ENCODE peak calls at places on chromosome 22, in seven cellular contexts. One of them, this sample, is unnamed.

GRCh38 chr22:29093980-29094379 is 21.1 kb downstream of the KREMEN1 start:
- DNase-seq in SK-N-SH: no peak
- DNase-seq in K562: no peak
- DNase-seq in tibial artery: no peak
- DNase-seq in uterus: peak; percentile 20
- DNase-seq in ovary: no peak
- DNase-seq in cardiac muscle cell: peak; percentile 79
- DNase-seq in this sample: no peak

GRCh38 chr22:42150727-42151590 is 20.3 kb upstream of the CYP2D6 start:
- DNase-seq in ovary: no peak
- DNase-seq in K562: no peak
- DNase-seq in SK-N-SH: no peak
- DNase-seq in tibial artery: no peak
- DNase-seq in cardiac muscle cell: no peak
- DNase-seq in uterus: no peak
- DNase-seq in this sample: no peak

GRCh38 chr22:25536578-25536977 is 27.9 kb upstream of the GRK3 start:
- DNase-seq in K562: no peak
- DNase-seq in cardiac muscle cell: peak; percentile 13
- DNase-seq in uterus: no peak
- DNase-seq in SK-N-SH: no peak
- DNase-seq in tibial artery: no peak
- DNase-seq in ovary: no peak
- DNase-seq in this sample: no peak

GRCh38 chr22:42994917-42995562 is 19.9 kb downstream of the PACSIN2 start:
- DNase-seq in uterus: peak; percentile 46
- DNase-seq in tibial artery: peak; percentile 74
- DNase-seq in ovary: no peak
- DNase-seq in K562: no peak
- DNase-seq in cardiac muscle cell: peak; percentile 96
- DNase-seq in SK-N-SH: no peak
- DNase-seq in this sample: peak; percentile 87

GRCh38 chr22:41523464-41524221 is 20.6 kb downstream of the POLR3H start:
- DNase-seq in SK-N-SH: peak; percentile 26
- DNase-seq in K562: peak; percentile 90
- DNase-seq in cardiac muscle cell: peak; percentile 37
- DNase-seq in ovary: peak; percentile 59
- DNase-seq in tibial artery: peak; percentile 45
- DNase-seq in uterus: peak; percentile 40
- DNase-seq in this sample: no peak

GRCh38 chr22:24435861-24436351 is 8.5 kb downstream of the ADORA2A start:
- DNase-seq in uterus: no peak
- DNase-seq in ovary: no peak
- DNase-seq in cardiac muscle cell: no peak
- DNase-seq in SK-N-SH: peak; percentile 13
- DNase-seq in tibial artery: no peak
- DNase-seq in K562: no peak
- DNase-seq in this sample: no peak

GRCh38 chr22:46159777-46160176 is 9.5 kb downstream of the PPARA start:
- DNase-seq in tibial artery: no peak
- DNase-seq in K562: no peak
- DNase-seq in SK-N-SH: no peak
- DNase-seq in uterus: no peak
- DNase-seq in ovary: no peak
- DNase-seq in cardiac muscle cell: no peak
- DNase-seq in this sample: no peak

GRCh38 chr22:22042599-22043295 is 60.2 kb upstream of the TOP3B start:
- DNase-seq in SK-N-SH: no peak
- DNase-seq in tibial artery: no peak
- DNase-seq in cardiac muscle cell: no peak
- DNase-seq in uterus: no peak
- DNase-seq in K562: no peak
- DNase-seq in ovary: no peak
- DNase-seq in this sample: no peak

DNA sequence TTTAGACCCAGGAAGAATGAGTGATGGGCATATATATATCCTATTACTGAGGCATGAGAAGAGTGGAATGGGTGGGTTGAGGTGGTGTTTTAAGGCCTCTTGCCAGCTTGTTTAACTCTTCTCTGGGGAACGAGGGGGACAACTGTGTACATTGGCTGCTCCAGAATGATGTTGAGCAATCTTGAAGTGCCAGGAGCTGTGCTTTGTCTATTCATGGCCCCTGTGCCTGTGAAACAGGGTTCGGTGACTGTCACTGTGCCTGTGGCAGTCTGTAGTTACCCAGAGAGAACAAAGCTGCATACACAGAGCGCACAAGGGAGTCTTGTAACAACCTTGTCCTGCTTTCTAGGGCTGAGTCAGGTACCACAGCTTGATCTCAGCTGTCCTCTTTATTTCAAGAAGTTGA is 11.7 kb downstream of the LIMK2 start:
- DNase-seq in tibial artery: no peak
- DNase-seq in SK-N-SH: no peak
- DNase-seq in cardiac muscle cell: no peak
- DNase-seq in K562: no peak
- DNase-seq in uterus: no peak
- DNase-seq in ovary: no peak
- DNase-seq in this sample: no peak
- H3K4me1 ChIP-seq in tibial artery: no peaks in the 10 kb centered on the region
- H3K4me1 ChIP-seq in SK-N-SH: peaks cover 5% of the 10 kb centered on the region
- H3K4me1 ChIP-seq in cardiac muscle cell: no peaks in the 10 kb centered on the region
- H3K4me1 ChIP-seq in K562: peaks cover 23% of the 10 kb centered on the region
- H3K4me1 ChIP-seq in uterus: no peaks in the 10 kb centered on the region
- H3K4me1 ChIP-seq in ovary: peaks cover 8% of the 10 kb centered on the region
- H3K4me1 ChIP-seq in this sample: no peaks in the 10 kb centered on the region

GRCh38 chr22:50044485-50045143 is 13.5 kb downstream of the TTLL8 start:
- DNase-seq in cardiac muscle cell: no peak
- DNase-seq in ovary: no peak
- DNase-seq in K562: no peak
- DNase-seq in tibial artery: no peak
- DNase-seq in SK-N-SH: peak; percentile 20
- DNase-seq in uterus: no peak
- DNase-seq in this sample: no peak
- TF ChIP-seq CTCF in cardiac muscle cell: no peak
- TF ChIP-seq CTCF in ovary: no peak
- TF ChIP-seq CTCF in K562: no peak
- TF ChIP-seq CTCF in tibial artery: no peak
- TF ChIP-seq CTCF in SK-N-SH: no peak
- TF ChIP-seq CTCF in uterus: no peak
- TF ChIP-seq CTCF in this sample: no peak

DNA sequence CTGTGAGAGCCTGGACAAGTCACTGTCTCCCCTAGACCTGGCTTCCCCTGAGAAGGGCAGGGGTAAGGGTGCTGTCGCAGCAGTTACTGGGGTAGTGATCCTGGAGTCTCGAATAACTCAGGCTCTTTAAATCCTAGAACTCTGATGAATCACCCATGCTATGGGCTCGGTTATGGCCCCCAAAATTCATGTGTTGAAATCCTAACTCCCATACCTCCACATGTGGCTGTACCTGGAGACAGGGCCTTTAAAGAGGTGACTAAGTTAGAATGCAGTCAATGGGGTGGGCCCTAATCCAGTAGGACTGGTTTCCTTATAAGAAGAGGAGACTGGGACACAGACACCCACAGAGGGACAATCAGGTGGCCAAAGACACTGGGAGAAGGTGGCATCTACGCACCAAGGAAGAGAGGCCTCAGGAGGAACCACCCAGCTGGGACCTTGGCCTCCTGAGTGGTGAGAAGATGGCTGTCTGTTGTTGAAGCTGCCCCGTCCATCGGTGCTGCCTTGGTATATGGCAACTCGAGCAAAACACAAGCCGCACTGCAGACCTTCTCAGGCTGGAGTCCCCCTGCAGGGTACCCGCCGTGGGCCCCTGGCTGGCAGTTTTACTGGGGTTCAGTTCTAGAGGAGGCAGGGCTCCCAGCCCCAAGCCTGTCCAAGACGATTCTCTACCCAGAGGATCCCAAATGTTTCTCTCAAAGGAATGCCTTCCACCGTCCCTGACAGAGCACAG is 48.8 kb upstream of the SHISAL1 start:
- DNase-seq in K562: no peak
- DNase-seq in cardiac muscle cell: no peak
- DNase-seq in SK-N-SH: no peak
- DNase-seq in uterus: no peak
- DNase-seq in tibial artery: no peak
- DNase-seq in ovary: peak; percentile 7
- DNase-seq in this sample: no peak
- H3K4me1 ChIP-seq in K562: no peaks in the 10 kb centered on the region
- H3K4me1 ChIP-seq in cardiac muscle cell: peaks cover 6% of the 10 kb centered on the region
- H3K4me1 ChIP-seq in SK-N-SH: peaks cover 19% of the 10 kb centered on the region
- H3K4me1 ChIP-seq in uterus: peaks cover 12% of the 10 kb centered on the region
- H3K4me1 ChIP-seq in tibial artery: peaks cover 81% of the 10 kb centered on the region
- H3K4me1 ChIP-seq in ovary: peaks cover 23% of the 10 kb centered on the region
- H3K4me1 ChIP-seq in this sample: peaks cover 7% of the 10 kb centered on the region

GRCh38 chr22:30180616-30181015 is 65.9 kb downstream of the LIF start:
- DNase-seq in ovary: no peak
- DNase-seq in tibial artery: no peak
- DNase-seq in SK-N-SH: no peak
- DNase-seq in uterus: no peak
- DNase-seq in K562: no peak
- DNase-seq in cardiac muscle cell: no peak
- DNase-seq in this sample: no peak
- TF ChIP-seq CTCF in ovary: no peak
- TF ChIP-seq CTCF in tibial artery: no peak
- TF ChIP-seq CTCF in SK-N-SH: no peak
- TF ChIP-seq CTCF in uterus: no peak
- TF ChIP-seq CTCF in K562: no peak
- TF ChIP-seq CTCF in cardiac muscle cell: no peak
- TF ChIP-seq CTCF in this sample: no peak

DNA sequence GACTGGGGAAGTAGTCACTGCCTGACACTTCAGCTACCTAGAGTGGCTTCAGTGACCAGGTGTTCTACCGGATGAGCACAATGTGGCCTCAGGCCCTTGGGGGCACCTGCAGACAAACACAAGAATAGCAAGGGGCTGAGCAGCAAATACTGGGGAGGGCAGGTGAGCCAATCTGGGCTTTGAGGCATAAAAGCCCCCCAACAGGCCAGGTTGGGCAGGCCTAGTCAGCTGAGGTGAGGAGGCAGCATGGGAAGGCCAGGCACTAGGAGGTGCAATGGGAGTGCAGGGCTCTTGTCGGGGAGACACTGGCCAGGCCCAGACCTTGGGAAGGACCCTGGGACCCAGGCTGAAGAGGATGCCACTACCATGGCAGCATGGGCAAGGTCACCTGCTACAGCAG is 9.0 kb downstream of the UFD1 start:
- DNase-seq in uterus: no peak
- DNase-seq in K562: no peak
- DNase-seq in tibial artery: no peak
- DNase-seq in SK-N-SH: no peak
- DNase-seq in ovary: no peak
- DNase-seq in cardiac muscle cell: no peak
- DNase-seq in this sample: no peak
- H3K4me1 ChIP-seq in uterus: no peaks in the 10 kb centered on the region
- H3K4me1 ChIP-seq in K562: no peaks in the 10 kb centered on the region
- H3K4me1 ChIP-seq in tibial artery: no peaks in the 10 kb centered on the region
- H3K4me1 ChIP-seq in SK-N-SH: no peaks in the 10 kb centered on the region
- H3K4me1 ChIP-seq in ovary: no peaks in the 10 kb centered on the region
- H3K4me1 ChIP-seq in cardiac muscle cell: no peaks in the 10 kb centered on the region
- H3K4me1 ChIP-seq in this sample: no peaks in the 10 kb centered on the region

GRCh38 chr22:44668190-44668885 is 33.7 kb upstream of the PRR5 start:
- DNase-seq in tibial artery: no peak
- DNase-seq in uterus: no peak
- DNase-seq in K562: peak; percentile 45
- DNase-seq in ovary: no peak
- DNase-seq in cardiac muscle cell: peak; percentile 24
- DNase-seq in SK-N-SH: peak; percentile 90
- DNase-seq in this sample: peak; percentile 69
- TF ChIP-seq CTCF in tibial artery: no peak
- TF ChIP-seq CTCF in uterus: no peak
- TF ChIP-seq CTCF in K562: no peak
- TF ChIP-seq CTCF in ovary: no peak
- TF ChIP-seq CTCF in cardiac muscle cell: no peak
- TF ChIP-seq CTCF in SK-N-SH: peak; percentile 20
- TF ChIP-seq CTCF in this sample: no peak